ENCODE peak calls at places on chromosomes 16 and 17, in ten cellular contexts. P is upper lobe of right lung; I is cardiac fibroblast; Z is DMS 273 treated with DMSO at 0.1 percent for 48 hours; O is fibroblast of mammary gland; C is activated effector memory CD4-positive, alpha-beta T cell treated with Interleukin-2 at 50 U/mL for 16 hours; G is ascending aorta; V is AG08395; A is mesenteric fat pad; F is Peyer's patch. U is an unnamed sample.

GRCh38 chr17:63693411-63694113 is 6.4 kb downstream of the LIMD2 start:
- DNase-seq in P (no peak), I (no peak), Z (no peak), O (no peak), C (no peak), G (no peak), V (no peak), A (no peak), F (no peak), U (no peak)

GRCh38 chr16:78638371-78638770 is 538.9 kb downstream of the WWOX start:
- DNase-seq in P (no peak), I (no peak), Z (no peak), O (no peak), C (no peak), G (no peak), V (no peak), A (no peak), F (no peak), U (no peak)

GRCh38 chr17:3049705-3050295 is 13.6 kb downstream of the OR1D5 start:
- DNase-seq in P (no peak), I (peak; percentile 21), Z (no peak), O (peak; percentile 25), C (no peak), G (no peak), V (no peak), A (no peak), F (no peak), U (no peak)

GRCh38 chr17:74147436-74147835 is 56.0 kb upstream of the RPL38 start:
- DNase-seq in P (no peak), I (no peak), Z (peak; percentile 91), O (no peak), C (no peak), G (peak; percentile 40), V (no peak), A (peak; percentile 59), F (no peak), U (no peak)

GRCh38 chr17:31492880-31493655 is 101.6 kb downstream of the RAB11FIP4 start:
- DNase-seq in P (peak; percentile 83), I (no peak), Z (no peak), O (no peak), C (peak; percentile 45), G (no peak), V (no peak), A (no peak), F (peak; percentile 91), U (no peak)

GRCh38 chr17:9192010-9192409 is 170.7 kb downstream of the NTN1 start:
- DNase-seq in P (no peak), I (peak; percentile 47), Z (no peak), O (peak; percentile 39), C (no peak), G (no peak), V (no peak), A (no peak), F (no peak), U (no peak)

GRCh38 chr17:82124101-82124500 is 26.1 kb upstream of the FASN start:
- DNase-seq in P (no peak), I (no peak), Z (no peak), O (no peak), C (no peak), G (no peak), V (no peak), A (no peak), F (no peak), U (no peak)

GRCh38 chr16:19715566-19715965 is 2.5 kb downstream of the KNOP1 start:
- DNase-seq in P (no peak), I (no peak), Z (no peak), O (peak; percentile 46), C (no peak), G (no peak), V (no peak), A (no peak), F (no peak), U (no peak)

GRCh38 chr16:56625140-56625942 is at the start of gene MT1E:
- DNase-seq in P (peak; percentile 92), I (peak; percentile 86), Z (no peak), O (peak; percentile 73), C (peak; percentile 27), G (peak; percentile 93), V (peak; percentile 87), A (no peak), F (peak; percentile 73), U (peak; percentile 49)

GRCh38 chr17:62140836-62141235 is 75.8 kb upstream of the MED13 start:
- DNase-seq in P (peak; percentile 65), I (peak; percentile 67), Z (no peak), O (no peak), C (no peak), G (no peak), V (no peak), A (no peak), F (peak; percentile 89), U (no peak)